ENCODE peak calls at places on chromosomes 12 and 14, in six cellular contexts. N is GM12891; M is ascending aorta; W is anterior cingulate cortex; Z is AG08395; H is activated naive CD4-positive, alpha-beta T cell. X is an unnamed sample.

GRCh38 chr14:103889313-103890051 is 38.8 kb upstream of the TDRD9 start:
- DNase-seq in N (no peak), M (no peak), W (no peak), Z (peak), H (no peak), X (no peak)

GRCh38 chr12:89344862-89345202 is 7.5 kb downstream of the DUSP6 start:
- DNase-seq in N (no peak), M (no peak), W (no peak), Z (no peak), H (no peak), X (no peak)

GRCh38 chr12:12779529-12779928 is 5.9 kb upstream of the APOLD1 start:
- DNase-seq in N (no peak), M (no peak), W (no peak), Z (peak), H (no peak), X (no peak)

GRCh38 chr12:50221228-50222008 is 54.2 kb upstream of the CERS5 start:
- DNase-seq in N (no peak), M (no peak), W (no peak), Z (peak), H (no peak), X (no peak)

GRCh38 chr12:53989227-53990113 is 4.5 kb downstream of the HOXC10 start:
- DNase-seq in N (no peak), M (no peak), W (no peak), Z (no peak), H (no peak), X (no peak)

GRCh38 chr14:77663289-77663688 is 44.5 kb downstream of the ALKBH1 start:
- DNase-seq in N (no peak), M (no peak), W (no peak), Z (no peak), H (no peak), X (no peak)

GRCh38 chr14:87916886-87917275 is 76.1 kb downstream of the GALC start:
- DNase-seq in N (no peak), M (no peak), W (no peak), Z (no peak), H (no peak), X (no peak)

GRCh38 chr12:1593232-1594044 is 943 bp downstream of the FBXL14 start:
- DNase-seq in N (no peak), M (no peak), W (no peak), Z (no peak), H (peak), X (no peak)

GRCh38 chr12:39440781-39441180 is 2.1 kb downstream of the KIF21A start:
- DNase-seq in N (no peak), M (no peak), W (no peak), Z (no peak), H (no peak), X (no peak)

GRCh38 chr12:106142591-106143261 is 4.0 kb upstream of the NUAK1 start:
- DNase-seq in N (no peak), M (no peak), W (no peak), Z (no peak), H (no peak), X (no peak)

GRCh38 chr12:16347391-16348298 is at the start of gene MGST1:
- DNase-seq in N (peak), M (no peak), W (peak), Z (peak), H (no peak), X (no peak)

GRCh38 chr12:116924558-116925453 is 14.1 kb downstream of the FBXW8 start:
- DNase-seq in N (no peak), M (no peak), W (no peak), Z (peak), H (no peak), X (no peak)

GRCh38 chr12:56633465-56634241 is 3.5 kb upstream of the BAZ2A start:
- DNase-seq in N (no peak), M (no peak), W (no peak), Z (no peak), H (no peak), X (no peak)

GRCh38 chr12:19402743-19403400 is 36.4 kb upstream of the AEBP2 start:
- DNase-seq in N (no peak), M (no peak), W (peak), Z (no peak), H (no peak), X (no peak)

GRCh38 chr14:28294834-28295440 is 471.6 kb upstream of the FOXG1 start:
- DNase-seq in N (no peak), M (no peak), W (no peak), Z (no peak), H (no peak), X (no peak)

GRCh38 chr12:49201595-49202295 is 12.9 kb upstream of the TUBA1A start:
- DNase-seq in N (no peak), M (no peak), W (no peak), Z (no peak), H (no peak), X (no peak)

GRCh38 chr14:54564071-54564798 is 2.7 kb upstream of the SAMD4A start:
- DNase-seq in N (no peak), M (no peak), W (no peak), Z (no peak), H (no peak), X (no peak)

GRCh38 chr12:48925218-48925871 is at the start of gene FKBP11:
- DNase-seq in N (peak), M (no peak), W (no peak), Z (peak), H (peak), X (no peak)

GRCh38 chr12:48092606-48093005 is 13.3 kb downstream of the SENP1 start:
- DNase-seq in N (no peak), M (no peak), W (no peak), Z (no peak), H (no peak), X (no peak)

GRCh38 chr14:105275267-105275946 is 25.4 kb downstream of the BRF1 start:
- DNase-seq in N (no peak), M (no peak), W (no peak), Z (peak), H (no peak), X (no peak)

GRCh38 chr14:102185360-102185759 is 45.7 kb downstream of the WDR20 start:
- DNase-seq in N (no peak), M (no peak), W (no peak), Z (no peak), H (no peak), X (no peak)

GRCh38 chr12:58433969-58434368 is 486.3 kb downstream of the LRIG3 start:
- DNase-seq in N (no peak), M (no peak), W (no peak), Z (no peak), H (no peak), X (no peak)

GRCh38 chr14:21454843-21455550 is 926 bp downstream of the CHD8 start:
- DNase-seq in N (no peak), M (no peak), W (no peak), Z (peak), H (no peak), X (no peak)

GRCh38 chr14:81716953-81717352 is 183.3 kb upstream of the SEL1L start:
- DNase-seq in N (no peak), M (no peak), W (no peak), Z (no peak), H (no peak), X (no peak)

GRCh38 chr14:78143489-78144145 is 26.6 kb upstream of the NRXN3 start:
- DNase-seq in N (no peak), M (no peak), W (no peak), Z (no peak), H (no peak), X (no peak)

GRCh38 chr14:29741909-29742401 is 185.7 kb downstream of the PRKD1 start:
- DNase-seq in N (no peak), M (no peak), W (no peak), Z (peak), H (no peak), X (no peak)